ENCODE peak calls at places on chromosome 17, in five cellular contexts. P is transverse colon, J is esophagus squamous epithelium, E is sigmoid colon, W is ovary. X is an unnamed sample.

GRCh38 chr17:19410875-19411291 is at the start of gene RNF112:
- DNase-seq in E (no peak), J (no peak), P (no peak), W (no peak), X (no peak)

GRCh38 chr17:68204736-68205135 is 43.1 kb upstream of the AMZ2 start:
- DNase-seq in E (no peak), W (no peak), P (no peak), J (no peak), X (peak; percentile 86)

GRCh38 chr17:44557653-44558285 is 485 bp downstream of the FZD2 start:
- DNase-seq in J (no peak), P (peak; percentile 33), E (peak; percentile 69), W (peak; percentile 31), X (no peak)

GRCh38 chr17:9410285-9410684 is 165.3 kb downstream of the STX8 start:
- DNase-seq in P (no peak), J (no peak), W (no peak), E (no peak), X (no peak)

GRCh38 chr17:60916043-60916442 is 238.4 kb downstream of the BCAS3 start:
- DNase-seq in E (no peak), J (no peak), W (no peak), P (no peak), X (no peak)

GRCh38 chr17:6554336-6554735 is 2.0 kb downstream of the PITPNM3 start:
- DNase-seq in W (no peak), E (no peak), P (no peak), J (no peak), X (no peak)

GRCh38 chr17:60327122-60327869 is 64.6 kb downstream of the USP32 start:
- DNase-seq in W (no peak), P (no peak), E (no peak), J (no peak), X (no peak)

GRCh38 chr17:18257747-18258355 is 687 bp downstream of the FLII start:
- DNase-seq in W (peak; percentile 61), E (peak; percentile 88), P (peak; percentile 86), J (no peak), X (peak; percentile 66)

GRCh38 chr17:61680921-61681320 is 89.9 kb upstream of the NACA2 start:
- DNase-seq in J (no peak), E (no peak), W (no peak), P (no peak), X (no peak)

GRCh38 chr17:1997587-1998425 is 27.3 kb downstream of the RTN4RL1 start:
- DNase-seq in E (no peak), P (peak; percentile 83), J (no peak), W (peak; percentile 51), X (no peak)

GRCh38 chr17:82440991-82441627 is 9.4 kb downstream of the CYBC1 start:
- DNase-seq in J (no peak), E (peak; percentile 77), P (no peak), W (peak; percentile 51), X (no peak)

GRCh38 chr17:14699569-14700190 is 398.8 kb downstream of the HS3ST3B1 start:
- DNase-seq in E (no peak), W (no peak), J (no peak), P (no peak), X (no peak)

GRCh38 chr17:34436607-34437006 is 73.6 kb upstream of the CCL1 start:
- DNase-seq in E (no peak), W (no peak), P (no peak), J (no peak), X (no peak)

GRCh38 chr17:69414408-69415274 is at the start of gene MAP2K6:
- DNase-seq in J (peak; percentile 33), E (peak; percentile 91), W (peak; percentile 64), P (peak; percentile 89), X (peak; percentile 74)
- TF ChIP-seq POLR2A in J (no peak), E (no peak), W (no peak), P (no peak), X (no peak)

GRCh38 chr17:50613007-50613406 is 21.7 kb upstream of the ABCC3 start:
- DNase-seq in J (no peak), P (no peak), W (no peak), E (no peak), X (no peak)

GRCh38 chr17:50613596-50613995 is 21.1 kb upstream of the ABCC3 start:
- DNase-seq in P (no peak), J (no peak), E (no peak), W (no peak), X (no peak)

GRCh38 chr17:50614471-50615051 is 20.1 kb upstream of the ABCC3 start:
- DNase-seq in P (no peak), E (no peak), W (no peak), J (no peak), X (no peak)

GRCh38 chr17:50618300-50618699 is 16.4 kb upstream of the ABCC3 start:
- DNase-seq in W (no peak), J (no peak), E (no peak), P (no peak), X (no peak)

DNA sequence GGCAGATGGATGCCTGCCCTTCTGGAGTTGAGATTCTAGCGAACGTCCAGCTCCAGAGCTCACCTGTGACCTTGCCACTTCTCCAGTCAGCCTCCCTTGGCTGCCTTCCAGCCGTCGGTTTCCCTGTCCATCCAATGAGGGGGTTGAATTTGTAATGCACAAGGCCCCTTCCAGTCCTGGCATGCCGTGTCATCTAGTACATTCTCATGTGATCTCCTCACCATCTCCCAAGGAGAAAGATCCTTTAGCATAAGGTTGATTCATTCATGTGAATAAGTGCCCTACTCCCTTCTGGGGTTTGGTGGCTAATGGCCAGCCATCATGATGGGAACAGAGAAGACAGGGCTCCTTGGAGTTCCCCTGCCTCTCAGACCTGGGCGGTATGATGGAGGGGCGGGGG is 18.9 kb upstream of the ABCC3 start:
- DNase-seq in P (no peak), J (no peak), W (no peak), E (no peak), X (no peak)
- TF ChIP-seq POLR2A in P (no peak), J (no peak), W (no peak), E (no peak), X (no peak)

GRCh38 chr17:81346908-81347349 is 48.3 kb upstream of the BAHCC1 start:
- DNase-seq in E (no peak), W (peak; percentile 40), P (no peak), J (no peak), X (no peak)

GRCh38 chr17:81342700-81343070 is 47.6 kb upstream of the SLC38A10 start:
- DNase-seq in W (peak; percentile 33), P (no peak), J (no peak), E (peak; percentile 63), X (no peak)

GRCh38 chr17:81346090-81346907 is 49.0 kb upstream of the BAHCC1 start:
- DNase-seq in P (peak; percentile 99), W (peak; percentile 99), E (peak; percentile 100), J (peak; percentile 82), X (peak; percentile 98)

GRCh38 chr17:81347437-81347836 is 47.8 kb upstream of the BAHCC1 start:
- DNase-seq in W (no peak), J (no peak), P (no peak), E (peak; percentile 65), X (peak; percentile 82)

GRCh38 chr17:81345211-81346089 is 49.8 kb upstream of the BAHCC1 start:
- DNase-seq in J (peak; percentile 32), P (peak; percentile 89), W (peak; percentile 82), E (peak; percentile 97), X (peak; percentile 80)
- TF ChIP-seq POLR2A in J (peak; percentile 91), P (peak; percentile 94), W (peak; percentile 73), E (peak; percentile 76), X (peak; percentile 85)

DNA sequence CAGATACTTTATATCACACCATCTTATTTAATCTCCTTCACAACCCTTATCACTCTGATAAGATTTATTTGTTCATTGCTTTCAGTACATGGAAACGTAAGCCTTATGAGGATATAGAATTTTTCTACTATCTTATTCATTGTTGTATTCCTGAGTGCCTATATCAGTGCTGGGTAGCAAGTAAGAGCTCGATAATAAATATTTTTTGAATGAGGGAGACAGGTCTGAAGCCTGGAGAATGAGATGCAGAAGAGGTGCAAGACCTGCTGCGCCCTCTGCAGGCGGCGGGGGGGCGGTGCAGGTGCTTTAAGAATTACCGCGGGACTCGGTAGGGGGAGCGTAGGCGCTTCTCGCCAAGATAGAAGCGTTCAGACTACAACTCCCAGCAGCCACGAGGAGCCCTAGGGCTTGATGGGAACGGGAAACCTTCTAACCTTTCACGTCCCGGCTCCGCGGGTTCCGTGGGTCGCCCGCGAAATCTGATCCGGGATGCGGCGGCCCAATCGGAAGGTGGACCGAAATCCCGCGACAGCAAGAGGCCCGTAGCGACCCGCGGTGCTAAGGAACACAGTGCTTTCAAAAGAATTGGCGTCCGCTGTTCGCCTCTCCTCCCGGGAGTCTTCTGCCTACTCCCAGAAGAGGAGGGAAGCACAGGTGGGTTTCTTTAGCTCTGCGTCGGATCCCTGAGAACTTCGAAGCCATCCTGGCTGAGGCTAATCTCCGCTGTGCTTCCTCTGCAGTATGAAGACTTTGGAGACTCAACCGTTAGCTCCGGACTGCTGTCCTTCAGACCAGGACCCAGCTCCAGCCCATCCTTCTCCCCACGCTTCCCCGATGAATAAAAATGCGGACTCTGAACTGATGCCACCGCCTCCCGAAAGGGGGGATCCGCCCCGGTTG is at the start of gene WRAP53:
- DNase-seq in E (peak; percentile 99), P (peak; percentile 97), W (peak; percentile 97), J (peak; percentile 80), X (peak; percentile 99)
- TF ChIP-seq POLR2A in E (no peak), P (no peak), W (peak; percentile 17), J (no peak), X (no peak)

GRCh38 chr17:73311428-73311780 is 397 bp downstream of the CDC42EP4 start:
- DNase-seq in J (no peak), W (no peak), E (peak; percentile 79), P (no peak), X (peak; percentile 92)

GRCh38 chr17:73309727-73310555 is 1.9 kb downstream of the CDC42EP4 start:
- DNase-seq in W (no peak), J (no peak), E (no peak), P (peak; percentile 72), X (no peak)

GRCh38 chr17:73313526-73314127 is 1.8 kb upstream of the CDC42EP4 start:
- DNase-seq in J (no peak), E (no peak), P (no peak), W (no peak), X (no peak)

GRCh38 chr17:73315481-73315880 is 3.7 kb upstream of the CDC42EP4 start:
- DNase-seq in J (no peak), E (no peak), P (no peak), W (no peak), X (no peak)

DNA sequence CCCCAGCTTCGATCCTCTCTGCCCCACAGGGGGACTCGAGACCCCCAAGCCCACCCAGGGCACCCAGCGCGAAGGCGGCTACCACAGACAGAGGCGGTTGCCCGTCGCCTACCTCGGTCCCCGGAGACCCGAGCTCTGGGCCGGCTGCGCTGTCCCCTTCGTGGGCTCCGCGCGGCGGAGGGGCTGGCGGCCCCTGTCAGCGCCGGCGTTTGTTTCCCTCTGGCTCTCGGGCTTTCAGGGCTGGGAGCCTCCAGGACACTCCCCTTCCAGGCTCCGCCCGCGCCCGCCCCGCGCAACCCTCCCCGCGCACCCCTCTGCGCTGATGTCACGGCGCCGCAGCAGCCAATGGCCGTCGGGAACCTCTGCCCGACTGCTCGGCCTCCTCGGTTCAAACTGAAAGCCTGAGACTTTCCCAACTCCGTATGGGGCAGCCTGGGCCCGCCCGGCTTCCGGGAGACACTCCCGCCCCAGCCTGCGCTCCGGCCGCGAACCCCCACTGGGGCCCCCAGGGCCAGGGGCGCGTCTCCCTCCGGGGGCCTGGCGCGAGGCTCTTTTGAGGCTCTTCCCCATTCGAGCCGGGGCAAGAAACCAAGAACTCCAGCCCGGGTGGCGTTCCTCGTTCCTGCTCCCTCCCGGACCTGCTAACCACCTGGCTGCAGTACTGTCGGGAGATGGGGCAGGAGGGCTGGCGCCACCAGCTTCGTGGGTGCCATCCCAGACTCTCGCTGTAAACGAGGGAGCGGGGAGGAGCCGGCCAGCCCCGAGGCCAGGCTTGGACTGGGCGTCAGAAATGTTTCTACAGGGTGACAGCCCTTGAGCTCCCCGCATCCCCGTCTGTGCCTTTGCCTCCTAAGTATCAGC is at the start of gene CDC42EP4:
- DNase-seq in P (peak; percentile 97), W (peak; percentile 96), J (no peak), E (peak; percentile 99), X (peak; percentile 99)
- TF ChIP-seq POLR2A in P (peak; percentile 99), W (peak; percentile 95), J (peak; percentile 99), E (peak; percentile 98), X (no peak)

GRCh38 chr17:76268015-76268749 is 3.0 kb downstream of the UBALD2 start:
- DNase-seq in P (peak; percentile 84), W (no peak), J (no peak), E (peak; percentile 93), X (peak; percentile 86)
- TF ChIP-seq POLR2A in P (peak; percentile 33), W (no peak), J (peak; percentile 14), E (peak; percentile 16), X (no peak)

X was measured in lower leg skin.